ENCODE peak calls at places on chromosomes 1 and 21, in eight cellular contexts. S is HepG2, Q is GM23338, M is GM12878, X is HCT116, K is SK-N-SH, Z is K562, H is H1. P is an unnamed sample.

GRCh38 chr1:206766251-206766856 is 4.2 kb upstream of the IL19 start:
- DNase-seq in S (peak), Q (no peak), M (peak), X (no peak), K (no peak), Z (peak), H (no peak), P (no peak)

GRCh38 chr1:65596768-65597167 is 176.3 kb downstream of the LEPR start:
- DNase-seq in S (no peak), Q (no peak), M (no peak), X (no peak), K (no peak), Z (no peak), H (no peak), P (no peak)

GRCh38 chr1:229323205-229323604 is 19.6 kb downstream of the CCSAP start:
- DNase-seq in S (no peak), Q (no peak), M (no peak), X (no peak), K (no peak), Z (no peak), H (no peak), P (no peak)

GRCh38 chr1:6612641-6613360 is 730 bp upstream of the PHF13 start:
- DNase-seq in S (peak), Q (peak), M (no peak), X (no peak), K (peak), Z (peak), H (no peak), P (peak)

GRCh38 chr1:116737020-116737854 is 17.0 kb upstream of the CD2 start:
- DNase-seq in S (peak), Q (peak), M (peak), X (peak), K (peak), Z (peak), H (peak), P (peak)

GRCh38 chr21:29297483-29298347 is 1.0 kb upstream of the BACH1 start:
- DNase-seq in S (no peak), Q (no peak), M (no peak), X (no peak), K (no peak), Z (no peak), H (no peak), P (no peak)

GRCh38 chr1:94772230-94772641 is 47.9 kb upstream of the SLC44A3 start:
- DNase-seq in S (no peak), Q (no peak), M (no peak), X (no peak), K (no peak), Z (no peak), H (no peak), P (no peak)

GRCh38 chr1:112790920-112791722 is 76.0 kb upstream of the PPM1J start:
- DNase-seq in S (no peak), Q (no peak), M (no peak), X (no peak), K (peak), Z (no peak), H (no peak), P (no peak)

GRCh38 chr1:11940260-11940921 is 5.9 kb downstream of the PLOD1 start:
- DNase-seq in S (peak), Q (no peak), M (no peak), X (no peak), K (peak), Z (no peak), H (no peak), P (no peak)

GRCh38 chr21:39676054-39676771 is 63.5 kb downstream of the B3GALT5 start:
- DNase-seq in S (peak), Q (no peak), M (peak), X (no peak), K (peak), Z (no peak), H (no peak), P (no peak)

GRCh38 chr1:222730866-222731265 is 6.1 kb upstream of the FAM177B start:
- DNase-seq in S (no peak), Q (no peak), M (no peak), X (no peak), K (no peak), Z (no peak), H (no peak), P (no peak)

GRCh38 chr1:22717038-22717758 is 6.6 kb downstream of the EPHB2 start:
- DNase-seq in S (no peak), Q (peak), M (no peak), X (no peak), K (no peak), Z (peak), H (no peak), P (no peak)

GRCh38 chr1:224180783-224181452 is 2.1 kb upstream of the DEGS1 start:
- DNase-seq in S (no peak), Q (no peak), M (no peak), X (no peak), K (no peak), Z (no peak), H (peak), P (no peak)

GRCh38 chr1:214637722-214638473 is 34.9 kb downstream of the CENPF start:
- DNase-seq in S (peak), Q (peak), M (no peak), X (peak), K (no peak), Z (peak), H (no peak), P (peak)

GRCh38 chr1:24250791-24251190 is 63.7 kb upstream of the IFNLR1 start:
- DNase-seq in S (no peak), Q (no peak), M (no peak), X (no peak), K (no peak), Z (no peak), H (no peak), P (no peak)

GRCh38 chr1:20616468-20617156 is 16.6 kb upstream of the PINK1 start:
- DNase-seq in S (no peak), Q (no peak), M (no peak), X (no peak), K (no peak), Z (no peak), H (no peak), P (no peak)

GRCh38 chr1:117093091-117093534 is 28.4 kb downstream of the TRIM45 start:
- DNase-seq in S (no peak), Q (peak), M (no peak), X (no peak), K (no peak), Z (peak), H (no peak), P (peak)

GRCh38 chr1:89659322-89660061 is 26.6 kb downstream of the LRRC8C start:
- DNase-seq in S (no peak), Q (no peak), M (no peak), X (no peak), K (no peak), Z (no peak), H (no peak), P (peak)

GRCh38 chr21:42593007-42593814 is 60.2 kb upstream of the PDE9A start:
- DNase-seq in S (peak), Q (peak), M (no peak), X (peak), K (peak), Z (peak), H (peak), P (peak)

GRCh38 chr1:87305096-87305495 is 23.6 kb upstream of the LMO4 start:
- DNase-seq in S (no peak), Q (no peak), M (no peak), X (no peak), K (no peak), Z (no peak), H (no peak), P (no peak)

GRCh38 chr1:244350027-244350426 is 101.7 kb downstream of the ADSS2 start:
- DNase-seq in S (no peak), Q (no peak), M (peak), X (no peak), K (no peak), Z (no peak), H (no peak), P (no peak)

GRCh38 chr1:3014443-3015268 is 6.6 kb upstream of the ACTRT2 start:
- DNase-seq in S (no peak), Q (no peak), M (no peak), X (no peak), K (no peak), Z (no peak), H (no peak), P (no peak)

GRCh38 chr1:3011631-3012510 is 9.4 kb upstream of the ACTRT2 start:
- DNase-seq in S (no peak), Q (no peak), M (no peak), X (no peak), K (no peak), Z (no peak), H (no peak), P (no peak)

GRCh38 chr1:3014041-3014440 is 7.2 kb upstream of the ACTRT2 start:
- DNase-seq in S (no peak), Q (no peak), M (no peak), X (no peak), K (no peak), Z (no peak), H (no peak), P (no peak)

GRCh38 chr1:3012511-3013291 is 8.6 kb upstream of the ACTRT2 start:
- DNase-seq in S (peak), Q (peak), M (no peak), X (no peak), K (peak), Z (peak), H (peak), P (no peak)

DNA sequence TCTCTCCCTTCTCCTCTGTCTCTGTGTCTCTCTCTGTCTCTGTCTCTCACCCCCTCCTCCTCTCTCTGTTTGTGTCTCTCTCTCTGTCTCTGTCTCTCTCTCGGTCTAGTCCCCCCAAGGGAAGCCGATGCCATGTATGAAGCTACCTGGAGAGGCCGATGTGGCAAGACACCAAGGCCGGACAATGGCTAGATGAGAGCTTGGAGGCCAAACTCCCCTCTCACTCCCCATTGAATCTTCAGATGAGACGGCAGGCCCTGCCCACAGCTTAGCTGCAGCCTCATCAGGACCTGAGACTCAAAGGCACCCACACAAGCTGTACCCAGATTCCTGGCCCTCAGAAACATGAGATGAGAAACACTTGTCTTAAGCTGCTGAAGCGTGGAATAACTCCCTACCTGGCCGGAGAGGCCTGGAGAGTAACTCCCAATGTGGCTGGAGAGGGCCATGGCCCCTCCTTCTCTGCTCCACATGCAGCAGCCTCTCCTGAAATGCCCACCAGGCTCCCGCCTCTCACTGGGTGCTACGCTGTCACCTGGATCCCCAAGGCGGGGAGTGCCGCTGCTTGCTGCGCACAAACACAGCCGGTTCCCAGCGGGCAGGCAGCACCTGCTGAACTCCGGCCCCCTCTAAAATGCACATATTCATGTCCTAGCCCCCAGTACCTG is 7.8 kb upstream of the ACTRT2 start:
- DNase-seq in S (no peak), Q (no peak), M (no peak), X (no peak), K (no peak), Z (no peak), H (no peak), P (no peak)
- H3K4me2 ChIP-seq in S (no peak), Q (no peak), M (no peak), X (no peak), K (no peak), Z (no peak), H (no peak), P (no peak)

DNA sequence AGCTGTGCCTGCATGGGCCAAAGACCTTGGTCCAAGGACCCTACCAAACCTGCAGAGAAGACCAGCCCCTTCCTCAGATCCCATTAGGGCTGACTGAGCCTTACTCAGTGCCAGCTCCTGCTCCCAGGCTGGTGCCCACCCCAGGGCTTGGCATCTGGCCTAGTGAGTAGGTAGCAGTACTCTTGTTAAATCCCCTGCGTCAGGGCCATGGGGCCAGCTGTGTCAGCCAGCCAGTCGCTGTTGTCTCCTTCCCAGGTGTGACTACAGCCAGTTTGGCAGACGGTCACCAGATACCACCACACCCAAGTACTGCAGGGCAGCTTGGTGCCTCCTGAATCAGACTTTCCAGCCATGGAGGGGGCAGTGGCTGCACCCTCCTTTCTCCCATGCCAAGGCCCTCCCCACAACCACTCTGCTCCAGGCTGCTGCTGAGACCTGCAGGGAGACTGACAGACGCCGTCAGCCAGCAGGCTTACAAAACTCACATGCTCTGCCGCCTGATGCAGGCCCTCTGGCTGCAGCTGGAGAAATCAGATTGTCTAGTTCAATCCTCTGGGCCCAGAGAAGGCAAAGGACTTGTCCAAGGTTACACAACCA is 3.0 kb downstream of the TENT5B start:
- DNase-seq in S (no peak), Q (peak), M (no peak), X (no peak), K (no peak), Z (no peak), H (no peak), P (no peak)
- TF ChIP-seq POLR2AphosphoS5 in S (no peak), Q (peak), M (no peak), X (no peak), K (no peak), Z (no peak), H (no peak), P (no peak)

GRCh38 chr1:5404412-5405203 is 587.6 kb downstream of the NPHP4 start:
- DNase-seq in S (no peak), Q (no peak), M (no peak), X (no peak), K (no peak), Z (no peak), H (no peak), P (no peak)

GRCh38 chr1:5410652-5411051 is 581.6 kb downstream of the NPHP4 start:
- DNase-seq in S (no peak), Q (no peak), M (no peak), X (no peak), K (no peak), Z (no peak), H (no peak), P (no peak)

GRCh38 chr1:5403935-5404334 is 588.3 kb downstream of the NPHP4 start:
- DNase-seq in S (no peak), Q (no peak), M (no peak), X (no peak), K (no peak), Z (no peak), H (no peak), P (no peak)

GRCh38 chr1:5405263-5405662 is 587.0 kb downstream of the NPHP4 start:
- DNase-seq in S (no peak), Q (no peak), M (no peak), X (no peak), K (no peak), Z (no peak), H (no peak), P (no peak)

GRCh38 chr1:5408401-5408800 is 583.8 kb downstream of the NPHP4 start:
- DNase-seq in S (no peak), Q (no peak), M (no peak), X (no peak), K (no peak), Z (no peak), H (no peak), P (no peak)
- H3K4me2 ChIP-seq in S (no peak), Q (no peak), M (no peak), X (no peak), K (no peak), Z (no peak), H (no peak), P (no peak)

DNA sequence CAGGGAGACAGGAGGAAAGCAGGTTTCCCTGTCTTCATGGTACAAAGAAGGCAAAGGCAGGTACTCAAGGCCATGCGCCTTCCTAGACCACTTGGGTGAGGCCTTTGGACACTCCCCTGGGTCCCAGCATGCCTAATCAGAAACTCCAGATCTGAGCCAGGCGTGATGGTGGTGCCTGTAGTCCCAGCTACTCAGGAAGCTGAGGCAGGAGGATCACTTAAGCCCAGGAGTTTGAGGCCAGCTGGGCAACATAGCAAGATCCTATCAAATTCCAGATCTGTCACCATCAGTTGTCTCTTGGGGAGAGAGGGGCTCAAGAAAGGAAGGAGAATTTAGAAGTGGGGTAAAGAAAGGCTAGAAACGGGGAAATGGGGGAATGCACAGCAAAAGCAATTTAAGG is 96.3 kb upstream of the SLC25A33 start:
- DNase-seq in S (no peak), Q (no peak), M (no peak), X (no peak), K (no peak), Z (no peak), H (no peak), P (no peak)
- TF ChIP-seq POLR2AphosphoS5 in S (no peak), Q (no peak), M (no peak), X (no peak), K (no peak), Z (no peak), H (no peak), P (no peak)

P was measured in endothelial cell of umbilical vein.